ENCODE peak calls at places on chromosomes 16 and 17, in five cellular contexts. One of them, this sample, is unnamed.

GRCh38 chr17:66190738-66191606 is 961 bp downstream of the CEP112 start:
- DNase-seq in GM12878: no peak
- DNase-seq in SK-N-SH: peak
- DNase-seq in HepG2: peak
- DNase-seq in K562: no peak
- DNase-seq in this sample: peak

GRCh38 chr17:622356-622755 is 92.3 kb downstream of the VPS53 start:
- DNase-seq in GM12878: no peak
- DNase-seq in SK-N-SH: no peak
- DNase-seq in HepG2: no peak
- DNase-seq in K562: no peak
- DNase-seq in this sample: no peak

GRCh38 chr17:60920107-60920506 is 242.5 kb downstream of the BCAS3 start:
- DNase-seq in GM12878: no peak
- DNase-seq in SK-N-SH: no peak
- DNase-seq in HepG2: peak
- DNase-seq in K562: no peak
- DNase-seq in this sample: no peak

GRCh38 chr17:82767041-82767754 is 15.3 kb downstream of the TBCD start:
- DNase-seq in GM12878: no peak
- DNase-seq in SK-N-SH: peak
- DNase-seq in HepG2: peak
- DNase-seq in K562: peak
- DNase-seq in this sample: peak

GRCh38 chr17:40079545-40079944 is 16.8 kb downstream of the THRA start:
- DNase-seq in GM12878: no peak
- DNase-seq in SK-N-SH: no peak
- DNase-seq in HepG2: no peak
- DNase-seq in K562: no peak
- DNase-seq in this sample: no peak

GRCh38 chr17:2693561-2694380 is 17.8 kb downstream of the CLUH start:
- DNase-seq in GM12878: no peak
- DNase-seq in SK-N-SH: peak
- DNase-seq in HepG2: no peak
- DNase-seq in K562: peak
- DNase-seq in this sample: no peak

GRCh38 chr17:18250259-18250658 is 8.3 kb downstream of the FLII start:
- DNase-seq in GM12878: no peak
- DNase-seq in SK-N-SH: no peak
- DNase-seq in HepG2: no peak
- DNase-seq in K562: no peak
- DNase-seq in this sample: no peak

GRCh38 chr16:88599825-88600538 is 29.8 kb downstream of the ZC3H18 start:
- DNase-seq in GM12878: no peak
- DNase-seq in SK-N-SH: no peak
- DNase-seq in HepG2: no peak
- DNase-seq in K562: no peak
- DNase-seq in this sample: no peak

GRCh38 chr16:16138034-16138635 is 85.2 kb downstream of the ABCC6 start:
- DNase-seq in GM12878: no peak
- DNase-seq in SK-N-SH: no peak
- DNase-seq in HepG2: no peak
- DNase-seq in K562: no peak
- DNase-seq in this sample: no peak

GRCh38 chr17:13638855-13639458 is 37.2 kb upstream of the HS3ST3A1 start:
- DNase-seq in GM12878: no peak
- DNase-seq in SK-N-SH: no peak
- DNase-seq in HepG2: no peak
- DNase-seq in K562: no peak
- DNase-seq in this sample: no peak

GRCh38 chr17:77854083-77854758 is 104.3 kb upstream of the TNRC6C start:
- DNase-seq in GM12878: no peak
- DNase-seq in SK-N-SH: no peak
- DNase-seq in HepG2: no peak
- DNase-seq in K562: no peak
- DNase-seq in this sample: no peak

GRCh38 chr17:20091161-20092029 is 82.2 kb downstream of the SPECC1 start:
- DNase-seq in GM12878: no peak
- DNase-seq in SK-N-SH: no peak
- DNase-seq in HepG2: no peak
- DNase-seq in K562: no peak
- DNase-seq in this sample: no peak

GRCh38 chr17:76382305-76382802 is 2.1 kb upstream of the SPHK1 start:
- DNase-seq in GM12878: no peak
- DNase-seq in SK-N-SH: peak
- DNase-seq in HepG2: peak
- DNase-seq in K562: no peak
- DNase-seq in this sample: no peak

GRCh38 chr17:27666831-27667560 is 36.0 kb downstream of the LGALS9 start:
- DNase-seq in GM12878: no peak
- DNase-seq in SK-N-SH: no peak
- DNase-seq in HepG2: no peak
- DNase-seq in K562: no peak
- DNase-seq in this sample: no peak

GRCh38 chr16:11404608-11405007 is 59.3 kb downstream of the RMI2 start:
- DNase-seq in GM12878: no peak
- DNase-seq in SK-N-SH: no peak
- DNase-seq in HepG2: no peak
- DNase-seq in K562: no peak
- DNase-seq in this sample: no peak

GRCh38 chr16:9808210-9808609 is 374.0 kb downstream of the GRIN2A start:
- DNase-seq in GM12878: no peak
- DNase-seq in SK-N-SH: no peak
- DNase-seq in HepG2: no peak
- DNase-seq in K562: no peak
- DNase-seq in this sample: no peak

GRCh38 chr16:86122681-86123342 is 223.8 kb downstream of the IRF8 start:
- DNase-seq in GM12878: no peak
- DNase-seq in SK-N-SH: no peak
- DNase-seq in HepG2: no peak
- DNase-seq in K562: no peak
- DNase-seq in this sample: no peak

GRCh38 chr16:1732071-1732470 is 26.1 kb downstream of the MAPK8IP3 start:
- DNase-seq in GM12878: no peak
- DNase-seq in SK-N-SH: no peak
- DNase-seq in HepG2: no peak
- DNase-seq in K562: no peak
- DNase-seq in this sample: no peak

GRCh38 chr16:27749946-27750345 is 200.0 kb downstream of the KATNIP start:
- DNase-seq in GM12878: no peak
- DNase-seq in SK-N-SH: no peak
- DNase-seq in HepG2: no peak
- DNase-seq in K562: no peak
- DNase-seq in this sample: no peak

GRCh38 chr16:9412362-9413311 is 321.2 kb downstream of the HAPSTR1 start:
- DNase-seq in GM12878: no peak
- DNase-seq in SK-N-SH: no peak
- DNase-seq in HepG2: no peak
- DNase-seq in K562: no peak
- DNase-seq in this sample: no peak

GRCh38 chr16:47061204-47061603 is 82.5 kb downstream of the NETO2 start:
- DNase-seq in GM12878: no peak
- DNase-seq in SK-N-SH: no peak
- DNase-seq in HepG2: no peak
- DNase-seq in K562: no peak
- DNase-seq in this sample: no peak

DNA sequence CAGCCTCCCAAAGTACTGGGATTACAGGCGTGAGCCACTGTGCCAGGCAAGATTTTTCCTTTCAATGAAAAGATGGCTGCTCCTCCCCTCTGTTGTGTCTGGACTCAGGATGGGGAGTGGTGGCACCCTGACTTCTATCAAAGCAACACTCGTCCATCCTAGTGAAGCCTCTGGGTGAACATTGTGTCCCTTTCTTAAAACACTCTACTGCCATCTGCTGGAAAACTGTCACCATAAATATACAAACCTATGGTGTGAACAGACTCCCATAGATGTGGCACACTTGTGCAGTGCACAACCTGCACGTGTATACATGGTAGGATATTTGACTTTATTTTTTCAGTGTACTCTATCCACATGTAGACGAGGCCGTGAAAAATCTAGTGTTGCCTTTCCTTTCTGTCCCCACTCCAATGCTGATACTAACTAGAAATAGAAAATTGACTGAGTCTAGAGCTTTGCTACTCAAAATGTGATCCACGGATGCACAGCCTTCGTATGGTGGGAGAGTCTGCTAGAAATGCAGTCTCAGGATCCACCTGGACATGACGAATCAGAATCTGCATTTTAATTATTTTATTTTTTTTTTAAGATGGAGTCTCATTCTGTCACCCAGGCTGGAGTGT is 55.9 kb upstream of the PLCG2 start:
- DNase-seq in GM12878: peak
- DNase-seq in SK-N-SH: peak
- DNase-seq in HepG2: peak
- DNase-seq in K562: peak
- DNase-seq in this sample: peak
- TF ChIP-seq FOXM1 in GM12878: no peak
- TF ChIP-seq FOXM1 in SK-N-SH: no peak
- TF ChIP-seq FOXM1 in HepG2: no peak
- TF ChIP-seq FOXM1 in K562: no peak
- TF ChIP-seq FOXM1 in this sample: no peak

DNA sequence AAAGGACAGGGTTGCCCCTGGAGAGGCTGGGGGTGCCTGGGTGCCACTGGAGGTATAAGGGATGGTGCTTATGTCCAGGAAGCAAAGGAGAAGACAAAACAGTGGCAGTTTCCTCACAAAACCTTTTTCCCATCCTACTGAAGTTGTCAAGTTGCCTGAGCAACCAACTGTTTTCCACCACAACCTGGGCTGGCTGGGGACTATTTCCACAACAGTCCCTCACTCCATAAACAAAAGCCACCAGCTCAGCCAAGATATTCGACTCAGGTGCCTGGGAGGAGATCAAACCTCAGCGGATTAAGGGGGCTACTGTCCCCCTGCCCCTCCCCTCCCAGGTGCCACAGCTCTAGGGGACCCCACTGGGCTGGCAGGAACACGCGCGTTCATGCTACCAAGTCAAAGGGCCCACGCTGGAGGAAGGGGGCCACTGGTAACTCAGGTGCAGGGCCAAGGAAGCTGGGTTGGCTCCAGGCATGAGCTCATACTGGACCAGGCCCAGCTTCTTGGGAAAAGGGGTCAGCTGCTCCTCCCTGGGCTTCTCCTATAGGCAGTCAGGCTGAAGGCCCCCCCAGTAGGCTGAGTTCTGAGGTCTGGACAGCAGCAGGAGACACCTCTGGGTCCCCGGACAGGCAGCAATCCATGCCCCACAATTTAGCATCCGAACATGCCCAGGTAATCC is 45.7 kb upstream of the MRPS23 start:
- DNase-seq in GM12878: no peak
- DNase-seq in SK-N-SH: no peak
- DNase-seq in HepG2: no peak
- DNase-seq in K562: no peak
- DNase-seq in this sample: no peak
- TF ChIP-seq FOXM1 in GM12878: no peak
- TF ChIP-seq FOXM1 in SK-N-SH: no peak
- TF ChIP-seq FOXM1 in HepG2: no peak
- TF ChIP-seq FOXM1 in K562: no peak
- TF ChIP-seq FOXM1 in this sample: no peak

GRCh38 chr17:45581860-45582259 is 91.3 kb upstream of the PLEKHM1 start:
- DNase-seq in GM12878: no peak
- DNase-seq in SK-N-SH: no peak
- DNase-seq in HepG2: no peak
- DNase-seq in K562: peak
- DNase-seq in this sample: no peak
- TF ChIP-seq FOXM1 in GM12878: no peak
- TF ChIP-seq FOXM1 in SK-N-SH: no peak
- TF ChIP-seq FOXM1 in HepG2: no peak
- TF ChIP-seq FOXM1 in K562: no peak
- TF ChIP-seq FOXM1 in this sample: no peak

GRCh38 chr17:79515110-79515509 is 95.7 kb downstream of the RBFOX3 start:
- DNase-seq in GM12878: no peak
- DNase-seq in SK-N-SH: no peak
- DNase-seq in HepG2: no peak
- DNase-seq in K562: no peak
- DNase-seq in this sample: no peak

GRCh38 chr17:79518330-79519151 is 92.3 kb downstream of the RBFOX3 start:
- DNase-seq in GM12878: no peak
- DNase-seq in SK-N-SH: peak
- DNase-seq in HepG2: no peak
- DNase-seq in K562: no peak
- DNase-seq in this sample: no peak

GRCh38 chr17:79513805-79514535 is 96.9 kb downstream of the RBFOX3 start:
- DNase-seq in GM12878: no peak
- DNase-seq in SK-N-SH: no peak
- DNase-seq in HepG2: no peak
- DNase-seq in K562: peak
- DNase-seq in this sample: no peak

GRCh38 chr17:79517812-79518211 is 93.0 kb downstream of the RBFOX3 start:
- DNase-seq in GM12878: no peak
- DNase-seq in SK-N-SH: peak
- DNase-seq in HepG2: no peak
- DNase-seq in K562: no peak
- DNase-seq in this sample: no peak

GRCh38 chr17:79515646-79516604 is 94.9 kb downstream of the RBFOX3 start:
- DNase-seq in GM12878: no peak
- DNase-seq in SK-N-SH: no peak
- DNase-seq in HepG2: no peak
- DNase-seq in K562: no peak
- DNase-seq in this sample: no peak
- TF ChIP-seq FOXM1 in GM12878: no peak
- TF ChIP-seq FOXM1 in SK-N-SH: no peak
- TF ChIP-seq FOXM1 in HepG2: no peak
- TF ChIP-seq FOXM1 in K562: no peak
- TF ChIP-seq FOXM1 in this sample: no peak

DNA sequence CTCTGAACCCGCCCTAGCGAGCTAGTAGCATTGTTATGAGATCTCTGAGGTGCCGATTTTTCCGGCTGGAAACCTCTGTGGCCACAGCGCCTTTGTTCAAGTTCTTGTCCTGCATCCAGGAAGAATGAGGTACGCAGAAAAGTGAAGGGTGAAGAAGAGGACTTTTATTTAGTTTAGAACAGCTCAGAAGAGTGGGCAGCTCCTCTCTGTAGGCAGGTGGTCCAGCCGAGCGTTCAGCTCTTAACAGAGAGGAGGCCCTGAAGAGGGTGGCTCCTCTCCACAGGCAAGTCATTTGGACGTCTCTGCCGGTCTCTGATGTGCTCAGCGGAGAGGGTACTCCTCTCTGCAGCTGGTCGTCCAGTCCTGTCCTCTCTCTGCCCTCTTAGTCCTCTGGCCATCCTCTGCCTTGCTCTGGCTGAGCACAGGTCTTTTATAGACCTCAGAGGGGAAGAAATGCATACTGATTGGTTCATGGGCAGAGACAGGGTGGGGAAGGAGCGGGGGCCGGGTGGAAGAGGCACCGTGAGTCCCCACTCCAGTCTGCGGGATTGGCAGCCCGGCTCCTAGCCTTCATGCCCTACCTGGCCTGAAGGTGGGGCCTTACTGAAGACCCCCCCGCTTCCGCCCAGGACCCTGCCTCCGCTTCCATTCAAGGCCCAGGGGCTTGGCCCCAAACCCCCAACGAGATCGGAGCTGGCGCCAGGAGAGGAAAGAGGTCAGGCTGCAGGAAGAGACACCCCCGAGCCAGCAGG is 70.0 kb upstream of the NKD1 start:
- DNase-seq in GM12878: no peak
- DNase-seq in SK-N-SH: no peak
- DNase-seq in HepG2: no peak
- DNase-seq in K562: no peak
- DNase-seq in this sample: no peak
- TF ChIP-seq FOXM1 in GM12878: no peak
- TF ChIP-seq FOXM1 in SK-N-SH: no peak
- TF ChIP-seq FOXM1 in HepG2: no peak
- TF ChIP-seq FOXM1 in K562: no peak
- TF ChIP-seq FOXM1 in this sample: no peak